ENCODE peak calls at places on chromosomes 7 and 10, in six cellular contexts. K is A549, Q is H1, S is GM12878, E is SK-N-SH, T is HepG2. C is an unnamed sample.

GRCh38 chr10:21318768-21319167 is 206.7 kb downstream of the SKIDA1 start:
- DNase-seq in K (no peak), Q (no peak), S (no peak), E (peak), T (no peak), C (peak)

GRCh38 chr10:79446451-79447020 is 1.1 kb upstream of the ZCCHC24 start:
- DNase-seq in K (peak), Q (peak), S (no peak), E (peak), T (no peak), C (peak)

GRCh38 chr10:86585037-86585725 is 63.6 kb upstream of the WAPL start:
- DNase-seq in K (peak), Q (peak), S (peak), E (peak), T (peak), C (peak)

GRCh38 chr10:103837370-103838094 is 17.8 kb downstream of the SH3PXD2A start:
- DNase-seq in K (no peak), Q (no peak), S (no peak), E (no peak), T (no peak), C (no peak)

GRCh38 chr10:133388265-133388972 is 5.5 kb upstream of the MTG1 start:
- DNase-seq in K (no peak), Q (no peak), S (peak), E (no peak), T (peak), C (no peak)

GRCh38 chr7:91869661-91870060 is 10.8 kb downstream of the MTERF1 start:
- DNase-seq in K (no peak), Q (no peak), S (no peak), E (no peak), T (no peak), C (no peak)

GRCh38 chr7:135164357-135165021 is 6.0 kb downstream of the CYREN start:
- DNase-seq in K (no peak), Q (no peak), S (no peak), E (peak), T (no peak), C (peak)

GRCh38 chr10:76117949-76118348 is 686.5 kb downstream of the LRMDA start:
- DNase-seq in K (no peak), Q (no peak), S (no peak), E (no peak), T (no peak), C (no peak)

GRCh38 chr10:131921191-131921590 is 20.4 kb downstream of the PPP2R2D start:
- DNase-seq in K (no peak), Q (no peak), S (no peak), E (no peak), T (no peak), C (peak)
- TF ChIP-seq CHD2 in K (no peak), Q (no peak), S (no peak), E (no peak), T (no peak), C (no peak)

GRCh38 chr7:151658778-151659177 is 139.1 kb upstream of the RHEB start:
- DNase-seq in K (no peak), Q (no peak), S (no peak), E (no peak), T (no peak), C (no peak)
- TF ChIP-seq CHD2 in K (no peak), Q (no peak), S (no peak), E (no peak), T (no peak), C (no peak)

GRCh38 chr7:149194799-149195179 is 557 bp upstream of the ZNF282 start:
- DNase-seq in K (no peak), Q (no peak), S (no peak), E (no peak), T (no peak), C (no peak)
- TF ChIP-seq CHD2 in K (no peak), Q (no peak), S (no peak), E (no peak), T (no peak), C (no peak)

GRCh38 chr7:99409192-99409572 is 413 bp downstream of the BUD31 start:
- DNase-seq in K (no peak), Q (no peak), S (no peak), E (no peak), T (no peak), C (peak)
- TF ChIP-seq CHD2 in K (no peak), Q (no peak), S (no peak), E (no peak), T (no peak), C (no peak)

GRCh38 chr7:155545348-155545747 is 1.0 kb downstream of the CNPY1 start:
- DNase-seq in K (no peak), Q (no peak), S (no peak), E (no peak), T (no peak), C (no peak)

GRCh38 chr7:155542276-155542675 is 4.1 kb downstream of the CNPY1 start:
- DNase-seq in K (no peak), Q (no peak), S (no peak), E (no peak), T (no peak), C (no peak)

GRCh38 chr7:155543926-155544325 is 2.4 kb downstream of the CNPY1 start:
- DNase-seq in K (no peak), Q (no peak), S (no peak), E (no peak), T (no peak), C (no peak)

GRCh38 chr7:155544485-155544884 is 1.9 kb downstream of the CNPY1 start:
- DNase-seq in K (no peak), Q (no peak), S (no peak), E (no peak), T (no peak), C (no peak)

DNA sequence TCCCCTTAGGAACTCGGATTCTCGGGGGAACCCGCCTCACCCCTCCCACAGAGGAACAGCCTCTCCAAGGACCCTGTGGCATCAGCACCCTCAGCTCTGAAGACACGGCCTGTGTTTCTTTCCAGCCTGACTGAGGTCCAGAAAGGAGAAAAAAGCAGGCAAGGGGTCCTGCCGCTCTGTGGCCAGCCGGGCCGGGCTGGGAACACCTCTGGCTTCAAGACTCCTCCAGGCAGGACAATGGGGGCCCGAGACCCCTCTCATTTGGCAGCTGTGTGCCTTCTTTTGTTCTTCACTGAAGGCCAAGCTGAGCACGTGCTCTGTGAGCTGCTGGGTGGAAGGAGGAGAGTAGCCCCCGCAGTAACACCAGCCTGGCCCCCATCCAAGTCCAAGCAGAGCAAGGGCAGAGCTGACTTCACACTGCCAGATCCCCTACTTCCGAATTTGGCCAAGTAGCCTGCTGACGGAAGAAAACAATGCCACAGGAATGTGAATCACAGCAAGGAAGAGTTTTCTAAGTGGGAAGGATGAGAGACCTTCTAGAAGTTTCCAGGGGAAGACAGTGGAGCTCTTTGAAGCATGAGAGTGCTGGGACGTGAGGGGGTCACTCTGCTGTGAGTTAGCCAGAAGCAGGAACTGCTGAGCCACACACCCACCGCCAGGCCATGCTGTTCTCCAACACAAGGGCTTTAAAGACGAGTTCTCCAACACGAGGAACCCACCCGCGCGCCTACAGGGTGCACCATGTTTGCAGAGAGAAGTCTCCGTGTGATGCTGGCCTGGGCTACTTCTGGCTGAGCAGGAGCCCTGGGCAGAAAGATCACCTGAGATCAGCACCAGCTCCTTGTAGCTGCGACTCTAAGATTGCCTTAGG is 3.1 kb downstream of the CNPY1 start:
- DNase-seq in K (no peak), Q (no peak), S (no peak), E (no peak), T (peak), C (peak)
- TF ChIP-seq CHD2 in K (no peak), Q (no peak), S (no peak), E (no peak), T (no peak), C (no peak)